ENCODE peak calls at places on chromosomes 13 and 19, in eight cellular contexts. E is hepatocyte, B is HFF-Myc, W is transverse colon, K is heart left ventricle, A is brain microvascular endothelial cell, L is A673, V is fibroblast of the aortic adventitia. H is an unnamed sample.

GRCh38 chr19:15584541-15585115 is 30.4 kb upstream of the CYP4F8 start:
- DNase-seq in E (peak; percentile 59), B (peak; percentile 29), W (peak; percentile 82), K (peak; percentile 75), A (peak; percentile 40), L (peak; percentile 86), V (peak; percentile 54), H (peak; percentile 57)

GRCh38 chr19:41311072-41311471 is 1.1 kb downstream of the CCDC97 start:
- DNase-seq in E (no peak), B (no peak), W (no peak), K (no peak), A (no peak), L (no peak), V (no peak), H (no peak)

GRCh38 chr13:30422056-30422914 is at the start of gene UBE2L5:
- DNase-seq in E (peak; percentile 90), B (no peak), W (peak; percentile 79), K (peak; percentile 84), A (peak; percentile 40), L (peak; percentile 92), V (peak; percentile 77), H (peak; percentile 58)

GRCh38 chr13:25902946-25903345 is 148.9 kb downstream of the SHISA2 start:
- DNase-seq in E (no peak), B (no peak), W (no peak), K (no peak), A (no peak), L (no peak), V (no peak), H (no peak)

GRCh38 chr19:47609885-47610545 is 1.1 kb downstream of the BICRA start:
- DNase-seq in E (peak; percentile 66), B (no peak), W (peak; percentile 69), K (peak; percentile 46), A (no peak), L (peak; percentile 32), V (no peak), H (peak; percentile 33)

GRCh38 chr19:13817018-13817614 is 21.9 kb downstream of the ZSWIM4 start:
- DNase-seq in E (peak; percentile 48), B (no peak), W (peak; percentile 82), K (no peak), A (no peak), L (no peak), V (no peak), H (no peak)

GRCh38 chr13:99056381-99057014 is 78.6 kb upstream of the DOCK9 start:
- DNase-seq in E (no peak), B (no peak), W (no peak), K (no peak), A (no peak), L (no peak), V (peak; percentile 44), H (no peak)

GRCh38 chr19:36420961-36421748 is 2.7 kb upstream of the ZFP82 start:
- DNase-seq in E (peak; percentile 20), B (no peak), W (no peak), K (peak; percentile 28), A (peak; percentile 35), L (peak; percentile 33), V (peak; percentile 28), H (no peak)

GRCh38 chr13:51050021-51050886 is 60.8 kb downstream of the C13orf42 start:
- DNase-seq in E (no peak), B (no peak), W (no peak), K (no peak), A (no peak), L (no peak), V (no peak), H (no peak)

GRCh38 chr19:17302391-17303166 is 646 bp downstream of the ABHD8 start:
- DNase-seq in E (no peak), B (no peak), W (no peak), K (no peak), A (no peak), L (no peak), V (no peak), H (no peak)

DNA sequence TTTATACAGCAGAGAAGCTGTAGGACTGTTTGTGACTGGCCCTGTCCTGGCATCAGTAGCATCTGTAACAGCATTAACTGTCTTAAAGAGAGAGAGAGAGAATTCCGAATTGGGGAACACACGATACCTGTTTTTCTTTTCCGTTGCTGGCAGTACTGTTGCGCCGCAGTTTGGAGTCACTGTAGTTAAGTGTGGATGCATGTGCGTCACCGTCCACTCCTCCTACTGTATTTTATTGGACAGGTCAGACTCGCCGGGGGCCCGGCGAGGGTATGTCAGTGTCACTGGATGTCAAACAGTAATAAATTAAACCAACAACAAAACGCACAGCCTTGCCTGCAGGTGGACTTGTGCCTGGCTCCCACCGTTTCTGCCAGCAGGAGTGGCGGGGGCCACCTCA is 27.3 kb upstream of the LDLR start:
- DNase-seq in E (no peak), B (no peak), W (peak; percentile 18), K (no peak), A (no peak), L (no peak), V (no peak), H (no peak)
- H3K4me3 ChIP-seq in E (no peak overlapping the region), B (no peak overlapping the region), W (no peak overlapping the region), K (no peak overlapping the region), A (no peak overlapping the region), L (no peak overlapping the region), V (no peak overlapping the region), H (no peak overlapping the region)

GRCh38 chr19:31913103-31913710 is 432.2 kb upstream of the ZNF507 start:
- DNase-seq in E (no peak), B (no peak), W (no peak), K (no peak), A (no peak), L (no peak), V (no peak), H (no peak)

GRCh38 chr19:31911577-31911976 is 433.8 kb upstream of the ZNF507 start:
- DNase-seq in E (no peak), B (no peak), W (no peak), K (no peak), A (no peak), L (no peak), V (no peak), H (no peak)

GRCh38 chr19:31902821-31903220 is 442.6 kb upstream of the ZNF507 start:
- DNase-seq in E (no peak), B (no peak), W (no peak), K (no peak), A (no peak), L (no peak), V (no peak), H (no peak)

GRCh38 chr19:31905980-31906948 is 439.1 kb upstream of the ZNF507 start:
- DNase-seq in E (peak; percentile 19), B (no peak), W (peak; percentile 9), K (peak; percentile 31), A (no peak), L (peak; percentile 11), V (no peak), H (no peak)

DNA sequence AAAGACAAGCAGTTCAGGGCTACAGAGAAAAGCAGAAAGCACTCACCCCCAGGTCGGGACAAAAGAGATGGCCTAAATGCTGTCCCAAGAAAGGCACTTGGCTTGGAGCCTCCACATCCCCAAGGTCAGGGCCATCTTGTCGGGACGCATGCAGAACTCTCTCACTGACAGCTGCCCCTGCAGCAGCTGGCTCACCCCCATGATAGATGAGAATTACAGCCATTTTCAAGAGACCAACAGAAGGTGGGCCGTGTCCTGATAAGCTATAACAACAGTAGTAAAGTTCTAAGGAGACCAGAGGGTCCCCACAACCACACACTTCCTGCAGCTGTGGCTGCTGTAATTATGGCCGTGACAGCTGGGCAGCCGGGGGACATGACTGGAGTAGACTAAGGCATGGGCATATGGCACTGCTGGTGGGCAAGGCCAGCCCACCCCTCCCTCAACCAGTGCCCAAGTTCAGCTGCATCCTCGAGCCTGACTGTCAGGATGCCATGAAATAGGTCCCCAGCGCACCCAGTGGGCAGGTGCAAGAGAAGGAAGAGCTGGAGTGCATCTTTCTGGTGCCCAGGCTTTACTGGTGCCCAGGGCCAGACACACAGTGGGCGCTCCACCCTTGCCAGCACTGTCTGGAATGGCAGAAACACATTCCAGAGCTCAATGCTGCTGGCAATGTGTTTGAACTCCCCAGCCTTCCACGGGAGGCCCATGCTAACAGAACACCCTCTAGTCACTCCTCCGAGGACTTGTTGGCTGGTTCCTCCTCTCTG is 436.7 kb upstream of the ZNF507 start:
- DNase-seq in E (no peak), B (no peak), W (no peak), K (no peak), A (no peak), L (no peak), V (no peak), H (no peak)
- H3K4me3 ChIP-seq in E (no peak overlapping the region), B (no peak overlapping the region), W (no peak overlapping the region), K (no peak overlapping the region), A (no peak overlapping the region), L (no peak overlapping the region), V (no peak overlapping the region), H (no peak overlapping the region)

GRCh38 chr19:54458648-54459281 is 4.8 kb downstream of the LENG9 start:
- DNase-seq in E (peak; percentile 9), B (no peak), W (no peak), K (no peak), A (no peak), L (no peak), V (no peak), H (no peak)

GRCh38 chr19:54455786-54456422 is 6.9 kb downstream of the LENG8 start:
- DNase-seq in E (peak; percentile 4), B (no peak), W (no peak), K (no peak), A (no peak), L (no peak), V (no peak), H (no peak)

GRCh38 chr19:54456423-54457373 is 6.9 kb downstream of the LENG9 start:
- DNase-seq in E (peak; percentile 5), B (no peak), W (no peak), K (no peak), A (no peak), L (no peak), V (no peak), H (no peak)

GRCh38 chr19:54459282-54460229 is 4.0 kb downstream of the LENG9 start:
- DNase-seq in E (no peak), B (no peak), W (no peak), K (no peak), A (no peak), L (no peak), V (no peak), H (no peak)

DNA sequence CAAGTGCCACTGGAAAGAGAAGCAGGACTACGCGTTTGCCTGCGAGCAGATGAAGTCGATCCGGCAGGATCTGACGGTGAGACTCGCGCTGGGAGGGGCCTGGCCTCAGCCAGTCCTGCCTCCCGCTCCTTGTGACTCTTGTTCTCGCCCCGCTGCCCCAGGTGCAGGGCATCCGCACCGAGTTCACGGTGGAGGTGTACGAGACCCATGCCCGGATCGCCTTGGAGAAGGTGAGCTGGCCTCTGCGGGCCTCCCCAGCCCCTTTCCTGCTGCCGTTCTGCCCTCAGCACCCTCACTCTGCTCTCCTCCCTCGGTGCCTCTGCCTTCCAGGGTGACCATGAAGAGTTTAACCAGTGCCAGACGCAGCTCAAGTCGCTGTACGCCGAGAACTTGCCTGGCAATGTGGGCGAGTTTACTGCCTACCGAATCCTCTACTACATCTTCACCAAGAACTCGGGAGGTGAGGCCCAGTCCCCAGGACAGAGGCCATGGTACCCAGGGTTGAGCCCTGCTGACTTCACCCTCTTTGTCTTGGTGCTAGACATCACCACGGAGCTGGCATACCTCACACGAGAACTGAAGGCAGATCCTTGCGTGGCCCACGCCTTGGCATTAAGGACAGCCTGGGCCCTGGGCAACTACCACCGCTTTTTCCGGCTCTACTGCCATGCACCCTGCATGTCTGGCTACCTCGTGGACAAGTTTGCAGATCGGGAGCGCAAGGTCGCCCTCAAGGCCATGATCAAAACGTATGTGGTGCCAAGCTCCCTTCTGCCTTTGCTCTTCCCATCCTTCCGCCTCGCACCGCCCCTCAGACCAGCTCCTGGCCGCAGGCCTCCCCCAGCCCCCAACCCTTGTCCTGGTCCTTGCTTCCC is 5.6 kb downstream of the LENG9 start:
- DNase-seq in E (no peak), B (no peak), W (no peak), K (no peak), A (no peak), L (no peak), V (no peak), H (no peak)
- H3K4me3 ChIP-seq in E (no peak overlapping the region), B (no peak overlapping the region), W (no peak overlapping the region), K (no peak overlapping the region), A (no peak overlapping the region), L (no peak overlapping the region), V (no peak overlapping the region), H (no peak overlapping the region)

GRCh38 chr19:58538257-58539168 is 5.4 kb upstream of the TRIM28 start:
- DNase-seq in E (peak; percentile 83), B (no peak), W (no peak), K (peak; percentile 63), A (no peak), L (peak; percentile 71), V (no peak), H (no peak)
- H3K4me3 ChIP-seq in E (peak overlapping the region; percentile 36), B (peak overlapping the region; percentile 25), W (no peak overlapping the region), K (peak overlapping the region; percentile 33), A (peak overlapping the region; percentile 43), L (peak overlapping the region; percentile 35), V (peak overlapping the region; percentile 22), H (peak overlapping the region; percentile 57)

H was measured in effector memory CD4-positive, alpha-beta T cell.